ENCODE peak calls at places on chromosomes 3 and 15, in seven cellular contexts. Y is GM23338; B is activated naive CD8-positive, alpha-beta T cell treated with anti-CD3 and anti-CD28 coated beads, Interleukin-2, amount 50 U/mL, for 24 hours; O is activated CD8-positive, alpha-beta memory T cell treated with anti-CD3 and anti-CD28 coated beads, Interleukin-2, amount 50 U/mL, for 4 hours; X is CD8-positive, alpha-beta memory T cell; N is erythroblast; M is A549. R is an unnamed sample.

GRCh38 chr3:52191663-52192062 is 6.3 kb upstream of the ALAS1 start:
- DNase-seq in O (no peak), M (no peak), Y (no peak), B (no peak), X (no peak), N (no peak), R (no peak)

GRCh38 chr3:108489776-108490175 is 20.6 kb downstream of the MYH15 start:
- DNase-seq in X (peak), N (peak), M (peak), O (peak), Y (peak), B (peak), R (peak)

GRCh38 chr3:59850352-59850870 is 800.6 kb upstream of the CFAP20DC start:
- DNase-seq in X (no peak), Y (no peak), M (no peak), O (no peak), B (no peak), N (no peak), R (no peak)

GRCh38 chr15:69393831-69394491 is 20.2 kb upstream of the KIF23 start:
- DNase-seq in M (peak), Y (no peak), X (no peak), O (no peak), N (no peak), B (no peak), R (no peak)

GRCh38 chr3:150460484-150460883 is 52.4 kb downstream of the TSC22D2 start:
- DNase-seq in O (no peak), B (no peak), X (no peak), N (no peak), Y (no peak), M (no peak), R (no peak)

GRCh38 chr15:74792227-74793016 is 10.5 kb downstream of the CSK start:
- DNase-seq in X (peak), B (peak), Y (no peak), M (no peak), O (no peak), N (no peak), R (no peak)

GRCh38 chr3:189099505-189100290 is 72.1 kb upstream of the TPRG1 start:
- DNase-seq in M (no peak), O (no peak), X (no peak), B (no peak), Y (no peak), N (no peak), R (no peak)

GRCh38 chr15:63185206-63185605 is 4.2 kb upstream of the RAB8B start:
- DNase-seq in B (no peak), N (peak), O (no peak), M (no peak), Y (no peak), X (no peak), R (no peak)

GRCh38 chr3:141797167-141797773 is 34.1 kb downstream of the GRK7 start:
- DNase-seq in N (peak), X (peak), Y (peak), M (no peak), B (peak), O (peak), R (peak)

GRCh38 chr3:16240229-16241023 is 24.3 kb downstream of the DPH3 start:
- DNase-seq in N (no peak), X (no peak), B (no peak), M (peak), O (no peak), Y (no peak), R (no peak)

GRCh38 chr15:61938249-61938648 is 122.0 kb downstream of the VPS13C start:
- DNase-seq in X (no peak), Y (peak), N (no peak), B (no peak), M (no peak), O (no peak), R (no peak)

GRCh38 chr15:31792611-31793199 is 237.6 kb upstream of the CHRNA7 start:
- DNase-seq in O (no peak), N (no peak), Y (no peak), M (no peak), B (no peak), X (no peak), R (no peak)

GRCh38 chr3:161343986-161344385 is 27.3 kb downstream of the SPTSSB start:
- DNase-seq in O (no peak), X (no peak), B (no peak), N (no peak), M (no peak), Y (no peak), R (no peak)

GRCh38 chr15:82106671-82107070 is 60.9 kb upstream of the MEX3B start:
- DNase-seq in M (no peak), Y (no peak), B (no peak), X (no peak), N (no peak), O (no peak), R (no peak)

GRCh38 chr15:83305696-83306291 is 21.3 kb upstream of the BNC1 start:
- DNase-seq in Y (peak), X (no peak), B (no peak), N (no peak), O (no peak), M (no peak), R (no peak)

GRCh38 chr3:5274116-5274515 is 86.6 kb downstream of the EDEM1 start:
- DNase-seq in N (no peak), O (no peak), Y (no peak), B (no peak), X (no peak), M (no peak), R (no peak)

R was measured in B cell.